ENCODE peak calls at places on chromosomes 13 and 19, in five cellular contexts. M is activated naive CD8-positive, alpha-beta T cell treated with anti-CD3 and anti-CD28 coated beads for 36 hours; B is endothelial cell; P is SJSA1; R is posterior vena cava. S is an unnamed sample.

GRCh38 chr19:51114087-51114714 is 6.0 kb upstream of the CTU1 start:
- DNase-seq in P (no peak), B (no peak), M (no peak), R (no peak), S (no peak)

GRCh38 chr19:4473708-4474503 is 1.8 kb downstream of the HDGFL2 start:
- DNase-seq in R (no peak), P (no peak), M (no peak), B (no peak), S (no peak)

GRCh38 chr13:99859178-99860177 is 112.1 kb downstream of the ZIC5 start:
- DNase-seq in B (no peak), P (peak), R (no peak), M (peak), S (no peak)

GRCh38 chr13:64912141-64912540 is 2318.0 kb downstream of the PCDH9 start:
- DNase-seq in B (no peak), M (no peak), R (no peak), P (no peak), S (no peak)

GRCh38 chr13:106755542-106755941 is 187.6 kb upstream of the ARGLU1 start:
- DNase-seq in M (no peak), B (no peak), P (no peak), R (no peak), S (no peak)

GRCh38 chr19:38389101-38389925 is 816 bp downstream of the SPRED3 start:
- DNase-seq in M (no peak), R (no peak), B (peak), P (peak), S (no peak)

GRCh38 chr13:32783067-32783466 is 196.8 kb downstream of the PDS5B start:
- DNase-seq in P (no peak), M (no peak), R (no peak), B (no peak), S (no peak)

GRCh38 chr19:33771308-33772101 is 25.2 kb upstream of the KCTD15 start:
- DNase-seq in M (peak), R (peak), B (peak), P (peak), S (peak)

GRCh38 chr13:80131204-80131603 is 209.7 kb downstream of the SPRY2 start:
- DNase-seq in P (peak), R (peak), M (no peak), B (peak), S (no peak)

GRCh38 chr19:41871573-41872383 is 5.3 kb upstream of the CD79A start:
- DNase-seq in R (no peak), B (no peak), M (peak), P (no peak), S (peak)

GRCh38 chr19:5243878-5244277 is 96.7 kb downstream of the PTPRS start:
- DNase-seq in M (no peak), R (no peak), P (no peak), B (no peak), S (no peak)

GRCh38 chr13:98977568-98978270 is at the start of gene DOCK9:
- DNase-seq in M (no peak), R (no peak), B (peak), P (peak), S (no peak)

GRCh38 chr13:27401210-27401609 is 23.2 kb upstream of the GTF3A start:
- DNase-seq in M (no peak), P (no peak), R (no peak), B (no peak), S (no peak)

GRCh38 chr19:3617463-3617862 is 9.1 kb downstream of the CACTIN start:
- DNase-seq in R (peak), P (no peak), B (no peak), M (no peak), S (no peak)

GRCh38 chr19:30252214-30252613 is 120.0 kb upstream of the ZNF536 start:
- DNase-seq in B (no peak), R (no peak), M (no peak), P (no peak), S (no peak)

GRCh38 chr13:97359181-97360057 is 74.5 kb upstream of the RAP2A start:
- DNase-seq in B (peak), M (peak), P (peak), R (no peak), S (peak)

GRCh38 chr19:16168465-16169081 is 4.8 kb downstream of the CIB3 start:
- DNase-seq in P (no peak), M (no peak), B (no peak), R (no peak), S (peak)

GRCh38 chr19:27815985-27816384 is 1397.0 kb downstream of the UQCRFS1 start:
- DNase-seq in B (no peak), M (no peak), P (no peak), R (no peak), S (no peak)

GRCh38 chr19:2810141-2811091 is 9.3 kb upstream of the ZNF554 start:
- DNase-seq in B (no peak), R (no peak), M (no peak), P (no peak), S (no peak)

GRCh38 chr19:42075364-42075615 is 676 bp upstream of the ZNF574 start:
- DNase-seq in R (no peak), P (no peak), M (no peak), B (no peak), S (no peak)

GRCh38 chr13:27354379-27354778 is 70.0 kb upstream of the GTF3A start:
- DNase-seq in M (no peak), B (no peak), P (no peak), R (no peak), S (no peak)

GRCh38 chr19:47274891-47275865 is 493 bp downstream of the INAFM1 start:
- DNase-seq in R (peak), M (no peak), P (no peak), B (peak), S (no peak)

GRCh38 chr19:36082916-36083315 is 28.0 kb upstream of the OVOL3 start:
- DNase-seq in M (no peak), B (no peak), R (no peak), P (no peak), S (no peak)

GRCh38 chr19:3851254-3852176 is 17.3 kb downstream of the ZFR2 start:
- DNase-seq in M (no peak), B (no peak), P (no peak), R (no peak), S (peak)

GRCh38 chr13:51292000-51292550 is 47.4 kb upstream of the SERPINE3 start:
- DNase-seq in P (no peak), M (no peak), B (no peak), R (no peak), S (no peak)